ENCODE peak calls at places on chromosome 7, in five cellular contexts. P, E, U, T and D are unnamed samples.

GRCh38 chr7:142319970-142320369 is 62.1 kb upstream of the PRSS58 start:
- DNase-seq in U (no peak), T (no peak), E (no peak), P (no peak), D (peak)

GRCh38 chr7:101657171-101657570 is 28.1 kb upstream of the MYL10 start:
- DNase-seq in E (no peak), U (no peak), T (no peak), P (no peak), D (no peak)

GRCh38 chr7:5320802-5321396 is 38.2 kb downstream of the SLC29A4 start:
- DNase-seq in U (no peak), P (no peak), T (no peak), E (no peak), D (no peak)

GRCh38 chr7:73830618-73830871 is 251 bp upstream of the CLDN4 start:
- DNase-seq in T (no peak), P (no peak), E (no peak), U (no peak), D (no peak)

GRCh38 chr7:158613481-158613880 is 25.9 kb upstream of the PTPRN2 start:
- DNase-seq in U (no peak), T (no peak), E (no peak), P (peak), D (no peak)

GRCh38 chr7:112876877-112877276 is 86.7 kb upstream of the TMEM168 start:
- DNase-seq in P (no peak), T (no peak), E (no peak), U (no peak), D (no peak)

GRCh38 chr7:38950309-38950708 is 27.4 kb upstream of the POU6F2 start:
- DNase-seq in P (no peak), U (peak), E (no peak), T (no peak), D (no peak)

GRCh38 chr7:44060948-44061644 is 4.3 kb downstream of the PGAM2 start:
- DNase-seq in E (peak), T (no peak), U (no peak), P (no peak), D (peak)

GRCh38 chr7:106231856-106232490 is 52.8 kb downstream of the NAMPT start:
- DNase-seq in E (no peak), U (no peak), P (no peak), T (no peak), D (no peak)

GRCh38 chr7:3097734-3098133 is 54.1 kb upstream of the CARD11 start:
- DNase-seq in P (no peak), E (no peak), U (no peak), T (no peak), D (no peak)

GRCh38 chr7:152025937-152026890 is 740 bp downstream of the GALNT11 start:
- DNase-seq in E (peak), T (no peak), P (no peak), U (peak), D (peak)

GRCh38 chr7:152030561-152030960 is 5.1 kb downstream of the GALNT11 start:
- DNase-seq in P (no peak), E (no peak), U (no peak), T (no peak), D (no peak)

GRCh38 chr7:152025077-152025936 is at the start of gene GALNT11:
- DNase-seq in P (peak), U (peak), E (peak), T (peak), D (peak)
- TF ChIP-seq CTCF in P (peak), U (peak), E (no peak), T (no peak), D (peak)

GRCh38 chr7:1545417-1546246 is 10.4 kb downstream of the TMEM184A start:
- DNase-seq in E (no peak), P (no peak), T (no peak), U (no peak), D (no peak)
- TF ChIP-seq CTCF in E (no peak), P (peak), T (no peak), U (no peak), D (no peak)

GRCh38 chr7:24722386-24723177 is 34.7 kb downstream of the GSDME start:
- DNase-seq in U (peak), P (peak), T (no peak), E (peak), D (no peak)
- TF ChIP-seq CTCF in U (peak), P (peak), T (peak), E (no peak), D (no peak)

GRCh38 chr7:132618271-132618955 is 42.1 kb upstream of the PLXNA4 start:
- DNase-seq in U (no peak), T (no peak), P (no peak), E (no peak), D (no peak)

GRCh38 chr7:132611056-132611455 is 34.8 kb upstream of the PLXNA4 start:
- DNase-seq in P (no peak), U (no peak), T (no peak), E (no peak), D (no peak)

GRCh38 chr7:132618956-132619305 is 42.7 kb upstream of the PLXNA4 start:
- DNase-seq in P (peak), E (no peak), U (peak), T (no peak), D (no peak)

GRCh38 chr7:132613737-132614136 is 37.5 kb upstream of the PLXNA4 start:
- DNase-seq in E (no peak), U (no peak), T (no peak), P (no peak), D (no peak)

DNA sequence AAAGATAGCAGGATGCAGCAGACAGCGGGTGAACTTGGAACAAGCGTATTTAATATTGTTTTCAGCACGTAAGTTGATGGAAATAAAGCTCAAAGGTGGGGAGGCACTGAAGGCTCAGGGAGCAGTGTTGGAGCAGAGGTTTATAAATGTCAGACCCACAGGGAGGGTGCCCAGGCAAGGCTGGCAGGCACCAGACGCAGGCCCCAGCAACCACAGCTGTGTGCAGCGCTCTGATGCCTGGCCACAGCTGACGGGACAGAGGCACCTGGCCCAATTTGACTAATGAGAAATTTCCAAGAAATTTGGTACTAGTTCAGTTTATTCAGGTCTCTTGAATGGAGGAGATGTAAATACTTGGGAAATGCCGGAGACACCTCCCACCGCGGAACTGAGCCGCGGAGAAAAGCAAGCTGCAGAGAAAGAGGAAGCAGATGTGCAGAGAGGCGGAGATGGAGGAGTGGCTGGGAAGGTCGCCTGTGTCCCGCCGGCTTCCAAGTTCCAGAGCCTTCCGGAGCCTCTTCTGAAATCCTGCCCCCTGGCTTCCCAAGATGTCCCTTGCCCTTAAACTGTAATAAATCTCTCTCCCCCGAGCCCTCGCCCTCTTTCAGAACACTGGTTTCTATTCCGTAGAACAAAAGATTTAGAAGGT is 38.3 kb upstream of the PLXNA4 start:
- DNase-seq in E (peak), T (no peak), U (peak), P (no peak), D (no peak)
- TF ChIP-seq CTCF in E (no peak), T (no peak), U (peak), P (peak), D (no peak)

GRCh38 chr7:127938588-127938987 is 92.6 kb downstream of the LRRC4 start:
- DNase-seq in E (no peak), U (peak), P (peak), T (peak), D (no peak)
- TF ChIP-seq CTCF in E (no peak), U (no peak), P (peak), T (no peak), D (no peak)